ENCODE peak calls at places on chromosome 1, in four cellular contexts. A is mammary epithelial cell, M is H9, K is IMR-90. P is an unnamed sample.

GRCh38 chr1:219587817-219588561 is 24.9 kb downstream of the ZC3H11B start:
- DNase-seq in A (no peak), M (no peak), K (peak; percentile 71), P (no peak)

GRCh38 chr1:91828007-91828321 is 58.0 kb downstream of the TGFBR3 start:
- DNase-seq in K (no peak), A (no peak), M (no peak), P (no peak)

GRCh38 chr1:203213126-203213525 is 16.3 kb downstream of the CHIT1 start:
- DNase-seq in K (no peak), A (no peak), M (no peak), P (no peak)

GRCh38 chr1:1164701-1165451 is 8.8 kb upstream of the TTLL10 start:
- DNase-seq in A (peak; percentile 18), M (no peak), K (no peak), P (peak; percentile 82)

GRCh38 chr1:45870500-45870899 is 67.1 kb downstream of the MAST2 start:
- DNase-seq in M (no peak), K (no peak), A (peak; percentile 67), P (peak; percentile 73)

GRCh38 chr1:27145934-27146354 is 9.0 kb downstream of the SLC9A1 start:
- DNase-seq in K (peak; percentile 94), M (no peak), A (peak; percentile 85), P (peak; percentile 85)

GRCh38 chr1:189708674-189709073 is 769.0 kb downstream of the BRINP3 start:
- DNase-seq in A (peak; percentile 3), K (peak; percentile 25), M (peak; percentile 57), P (peak; percentile 33)

GRCh38 chr1:210905944-210906453 is 227.9 kb downstream of the KCNH1 start:
- DNase-seq in K (no peak), M (no peak), A (no peak), P (no peak)

GRCh38 chr1:48471103-48471502 is 901 bp downstream of the SPATA6 start:
- DNase-seq in M (no peak), K (no peak), A (peak; percentile 3), P (no peak)

GRCh38 chr1:168867941-168868634 is 139.1 kb upstream of the DPT start:
- DNase-seq in M (no peak), K (no peak), A (no peak), P (no peak)

GRCh38 chr1:224217655-224218615 is 34.9 kb downstream of the DEGS1 start:
- DNase-seq in A (no peak), M (no peak), K (no peak), P (no peak)

GRCh38 chr1:5728956-5729355 is 263.3 kb downstream of the NPHP4 start:
- DNase-seq in M (no peak), K (no peak), A (no peak), P (no peak)

GRCh38 chr1:241286486-241286885 is 70.5 kb downstream of the RGS7 start:
- DNase-seq in K (no peak), A (no peak), M (no peak), P (no peak)

GRCh38 chr1:240409615-240410014 is 202.3 kb downstream of the GREM2 start:
- DNase-seq in A (no peak), K (no peak), M (no peak), P (no peak)

GRCh38 chr1:218330043-218330623 is 15.0 kb upstream of the TGFB2 start:
- DNase-seq in K (peak; percentile 61), M (no peak), A (peak; percentile 18), P (peak; percentile 81)

GRCh38 chr1:9494936-9495758 is 44.1 kb upstream of the SLC25A33 start:
- DNase-seq in A (peak; percentile 14), K (peak; percentile 32), M (peak; percentile 79), P (peak; percentile 67)

GRCh38 chr1:107914144-107914543 is 50.8 kb downstream of the VAV3 start:
- DNase-seq in M (no peak), A (no peak), K (no peak), P (no peak)

GRCh38 chr1:185045793-185046441 is 559 bp downstream of the RNF2 start:
- DNase-seq in M (peak; percentile 48), A (peak; percentile 28), K (peak; percentile 31), P (no peak)

GRCh38 chr1:205477759-205478247 is 22.0 kb upstream of the BLACAT1 start:
- DNase-seq in M (no peak), K (peak; percentile 33), A (peak; percentile 97), P (peak; percentile 99)

GRCh38 chr1:40258445-40258769 is 371 bp downstream of the ZMPSTE24 start:
- DNase-seq in M (no peak), A (no peak), K (peak; percentile 23), P (no peak)

GRCh38 chr1:22527122-22527521 is 36.2 kb upstream of the EPHA8 start:
- DNase-seq in K (no peak), A (no peak), M (peak; percentile 26), P (no peak)

GRCh38 chr1:107683683-107684082 is 281.3 kb downstream of the VAV3 start:
- DNase-seq in M (no peak), A (no peak), K (no peak), P (peak; percentile 24)

GRCh38 chr1:173475564-173476196 is 1.5 kb upstream of the PRDX6 start:
- DNase-seq in A (peak; percentile 66), M (no peak), K (peak; percentile 77), P (peak; percentile 85)

GRCh38 chr1:221801773-221802516 is 60.1 kb upstream of the DUSP10 start:
- DNase-seq in K (peak; percentile 89), M (no peak), A (peak; percentile 92), P (peak; percentile 88)

GRCh38 chr1:3028531-3029282 is 7.4 kb downstream of the ACTRT2 start:
- DNase-seq in M (peak; percentile 5), K (no peak), A (no peak), P (no peak)

GRCh38 chr1:198241553-198241952 is 84.8 kb downstream of the NEK7 start:
- DNase-seq in K (no peak), M (no peak), A (no peak), P (no peak)

GRCh38 chr1:30816211-30817082 is 58.9 kb upstream of the LAPTM5 start:
- DNase-seq in A (peak; percentile 87), M (peak; percentile 91), K (peak; percentile 92), P (peak; percentile 84)

GRCh38 chr1:198918920-198919319 is 280.1 kb downstream of the PTPRC start:
- DNase-seq in M (no peak), A (peak; percentile 62), K (peak; percentile 39), P (peak; percentile 58)

GRCh38 chr1:169426174-169426716 is 1.0 kb downstream of the CCDC181 start:
- DNase-seq in K (no peak), A (no peak), M (no peak), P (no peak)

GRCh38 chr1:44694863-44695478 is 20.5 kb downstream of the ARMH1 start:
- DNase-seq in M (no peak), K (no peak), A (no peak), P (no peak)

GRCh38 chr1:218969021-218969420 is 204.7 kb upstream of the LYPLAL1 start:
- DNase-seq in M (no peak), K (no peak), A (no peak), P (no peak)

GRCh38 chr1:77605246-77606026 is 77.0 kb downstream of the ZZZ3 start:
- DNase-seq in M (no peak), K (peak; percentile 38), A (peak; percentile 82), P (no peak)

GRCh38 chr1:182029379-182030331 is 31.9 kb downstream of the ZNF648 start:
- DNase-seq in M (peak; percentile 99), A (peak; percentile 97), K (peak; percentile 63), P (peak; percentile 88)

GRCh38 chr1:164728719-164729118 is 169.7 kb downstream of the PBX1 start:
- DNase-seq in M (no peak), A (no peak), K (no peak), P (no peak)

GRCh38 chr1:164723296-164723731 is 164.3 kb downstream of the PBX1 start:
- DNase-seq in M (no peak), K (no peak), A (no peak), P (no peak)

GRCh38 chr1:164726235-164726634 is 167.3 kb downstream of the PBX1 start:
- DNase-seq in M (no peak), K (peak; percentile 96), A (peak; percentile 11), P (peak; percentile 53)

GRCh38 chr1:164721037-164721496 is 162.1 kb downstream of the PBX1 start:
- DNase-seq in M (no peak), A (no peak), K (no peak), P (no peak)

GRCh38 chr1:164725401-164725800 is 166.4 kb downstream of the PBX1 start:
- DNase-seq in M (no peak), A (no peak), K (peak; percentile 56), P (no peak)
- H3K9ac ChIP-seq in M (no peak overlapping the region), A (no peak overlapping the region), K (no peak overlapping the region), P (no peak overlapping the region)

DNA sequence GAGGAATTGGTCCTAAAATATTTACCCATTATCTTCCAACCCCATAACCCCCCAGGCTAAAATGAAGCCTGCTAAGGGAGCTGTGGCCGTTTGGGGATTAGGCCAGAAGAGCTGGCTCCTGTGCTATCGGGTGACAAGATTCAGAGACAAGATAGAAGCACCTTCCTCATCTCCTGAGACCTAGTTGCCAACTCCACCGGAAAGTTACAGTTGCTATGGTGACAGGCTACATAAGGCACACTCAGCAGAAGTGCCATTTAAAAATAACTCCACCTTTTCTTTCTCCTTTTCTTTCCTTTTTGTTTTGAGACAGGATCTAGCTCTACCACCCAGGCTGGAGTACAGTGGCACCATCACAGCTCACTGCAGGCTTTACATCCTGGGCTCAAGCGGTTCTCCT is 43.6 kb upstream of the ROR1 start:
- DNase-seq in M (peak; percentile 54), K (no peak), A (no peak), P (peak; percentile 53)
- H2AFZ ChIP-seq in M (no peak overlapping the region), K (no peak overlapping the region), A (no peak overlapping the region), P (no peak overlapping the region)

DNA sequence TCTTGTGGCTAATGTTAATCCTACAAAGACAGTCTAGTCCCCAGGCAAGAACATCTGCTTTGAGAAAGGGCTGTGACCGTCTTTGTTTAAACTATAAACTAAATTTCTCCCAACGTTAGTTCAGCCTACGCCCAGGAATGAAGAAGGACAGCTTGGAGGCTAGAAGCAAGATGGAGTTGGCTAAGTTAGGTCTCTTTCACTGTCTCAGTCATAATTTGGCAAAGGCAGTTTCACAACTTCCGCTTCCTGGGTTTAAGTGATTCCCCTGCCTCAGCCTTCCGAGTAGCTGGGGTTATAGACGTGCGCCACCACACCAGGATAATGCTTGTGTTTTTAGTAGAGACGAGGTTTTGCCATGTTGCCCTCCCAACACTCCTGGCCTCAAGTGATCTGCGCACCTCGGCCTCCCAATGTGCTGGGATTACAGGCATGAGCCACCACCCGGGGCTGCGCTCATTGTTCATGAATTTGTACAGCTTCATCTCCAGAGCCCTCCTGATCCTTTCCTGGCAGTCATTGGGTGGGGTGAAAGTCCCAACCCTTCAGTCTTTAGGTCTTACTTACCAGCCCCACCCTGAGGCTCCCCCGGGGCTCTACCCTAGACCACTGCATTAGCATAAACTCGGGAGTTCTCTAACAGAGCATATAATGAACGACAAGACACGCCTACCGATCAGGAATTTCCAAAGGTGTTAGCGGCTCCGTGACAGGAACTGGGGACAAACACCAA is 4.9 kb upstream of the MASP2 start:
- DNase-seq in K (no peak), M (no peak), A (no peak), P (no peak)
- H3K9ac ChIP-seq in K (no peak overlapping the region), M (no peak overlapping the region), A (no peak overlapping the region), P (no peak overlapping the region)

DNA sequence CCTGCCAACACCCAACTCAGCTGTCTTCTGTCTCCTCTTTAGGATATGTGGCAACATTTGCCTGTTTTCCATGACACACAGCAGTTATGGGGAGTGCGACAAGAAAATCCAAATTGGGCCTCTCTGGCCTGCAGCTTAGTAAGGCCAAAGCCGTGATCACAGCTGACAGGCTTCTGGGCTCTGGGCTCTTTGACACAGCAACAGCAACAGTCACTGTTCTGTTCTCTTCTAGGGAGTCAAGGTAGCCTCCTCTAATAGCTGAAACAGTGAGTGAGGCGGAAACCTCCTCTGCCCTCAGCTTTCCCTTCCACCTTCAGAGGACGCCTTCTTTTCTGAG is 19.0 kb downstream of the CLCA1 start:
- DNase-seq in A (no peak), K (no peak), M (no peak), P (no peak)
- H2AFZ ChIP-seq in A (no peak overlapping the region), K (no peak overlapping the region), M (no peak overlapping the region), P (no peak overlapping the region)

P was measured in PC-3.